ENCODE peak calls at places on chromosomes 3 and 15, in seven cellular contexts. V is left lung, Q is AG04450, L is GM06990, R is fibroblast of pulmonary artery, S is WERI-Rb-1, Z is astrocyte of the spinal cord. B is an unnamed sample.

GRCh38 chr3:140682586-140682985 is 4.7 kb downstream of the TRIM42 start:
- DNase-seq in Z (no peak), V (peak), R (no peak), L (no peak), S (no peak), Q (no peak), B (no peak)

GRCh38 chr3:141326123-141326522 is 42.2 kb upstream of the ZBTB38 start:
- DNase-seq in S (no peak), Z (no peak), V (no peak), Q (no peak), L (no peak), R (peak), B (peak)

GRCh38 chr3:33202581-33203457 is 15.8 kb downstream of the SUSD5 start:
- DNase-seq in R (no peak), S (no peak), L (no peak), Z (peak), V (no peak), Q (no peak), B (no peak)

GRCh38 chr3:159884661-159885402 is 103.8 kb upstream of the IL12A start:
- DNase-seq in Q (no peak), L (no peak), Z (peak), R (peak), V (no peak), S (no peak), B (no peak)

GRCh38 chr3:10602769-10603768 is 97.7 kb upstream of the ATP2B2 start:
- DNase-seq in Z (no peak), S (no peak), R (no peak), L (peak), V (peak), Q (no peak), B (peak)

GRCh38 chr3:56975562-56975961 is 84.9 kb upstream of the SPATA12 start:
- DNase-seq in Q (no peak), Z (peak), L (no peak), V (no peak), R (peak), S (no peak), B (no peak)

GRCh38 chr3:16253601-16254000 is 11.1 kb downstream of the DPH3 start:
- DNase-seq in S (no peak), Q (no peak), R (peak), L (no peak), V (no peak), Z (no peak), B (no peak)

GRCh38 chr15:52180196-52180835 is 10.9 kb downstream of the GNB5 start:
- DNase-seq in Q (no peak), R (no peak), S (no peak), L (no peak), V (no peak), Z (no peak), B (peak)

GRCh38 chr15:26890451-26890850 is 23.6 kb downstream of the GABRA5 start:
- DNase-seq in V (no peak), L (no peak), S (no peak), R (no peak), Z (no peak), Q (no peak), B (no peak)

GRCh38 chr3:155022896-155023295 is 57.2 kb upstream of the MME start:
- DNase-seq in Q (no peak), S (no peak), V (no peak), Z (no peak), R (no peak), L (no peak), B (no peak)

GRCh38 chr15:39546842-39547241 is 34.0 kb upstream of the THBS1 start:
- DNase-seq in L (no peak), R (no peak), V (no peak), S (no peak), Q (no peak), Z (no peak), B (no peak)

GRCh38 chr15:69305204-69305931 is 6.7 kb downstream of the PAQR5 start:
- DNase-seq in Z (peak), V (no peak), Q (peak), R (peak), S (no peak), L (no peak), B (peak)

GRCh38 chr3:24678021-24678420 is 183.4 kb upstream of the THRB start:
- DNase-seq in V (no peak), R (no peak), L (no peak), Q (no peak), Z (no peak), S (no peak), B (no peak)

GRCh38 chr3:9279959-9280358 is 30.5 kb upstream of the SRGAP3 start:
- DNase-seq in R (no peak), V (no peak), Z (peak), L (no peak), S (no peak), Q (no peak), B (no peak)

GRCh38 chr15:30953731-30954378 is 37.6 kb downstream of the MTMR10 start:
- DNase-seq in L (no peak), Q (peak), R (peak), Z (peak), S (no peak), V (peak), B (no peak)

GRCh38 chr15:100703671-100704070 is 101.3 kb downstream of the ASB7 start:
- DNase-seq in R (no peak), L (no peak), V (no peak), Q (no peak), Z (no peak), S (no peak), B (no peak)

GRCh38 chr3:39189648-39190269 is 2.6 kb downstream of the XIRP1 start:
- DNase-seq in Z (peak), Q (no peak), V (no peak), R (peak), L (peak), S (peak), B (peak)

GRCh38 chr3:41508063-41508696 is 308.9 kb downstream of the CTNNB1 start:
- DNase-seq in V (peak), Q (no peak), L (no peak), S (no peak), Z (peak), R (no peak), B (no peak)

GRCh38 chr3:71728632-71729342 is 3.6 kb upstream of the EIF4E3 start:
- DNase-seq in Q (no peak), Z (no peak), V (no peak), R (no peak), L (no peak), S (no peak), B (no peak)

GRCh38 chr3:103624289-103624688 is 1189.5 kb downstream of the ZPLD1 start:
- DNase-seq in Z (no peak), Q (no peak), S (no peak), R (no peak), V (no peak), L (no peak), B (no peak)

GRCh38 chr15:48823237-48823636 is 12.4 kb upstream of the CEP152 start:
- DNase-seq in S (no peak), L (no peak), R (no peak), Z (peak), Q (no peak), V (no peak), B (no peak)

GRCh38 chr3:71724584-71725278 is 471 bp downstream of the EIF4E3 start:
- DNase-seq in L (peak), R (no peak), V (peak), S (peak), Q (no peak), Z (no peak), B (peak)

GRCh38 chr3:158167737-158168469 is 58.0 kb downstream of the RSRC1 start:
- DNase-seq in S (no peak), Z (peak), Q (peak), R (peak), L (no peak), V (no peak), B (no peak)

GRCh38 chr3:43737001-43737440 is 46.3 kb downstream of the ABHD5 start:
- DNase-seq in Q (no peak), S (no peak), V (no peak), L (no peak), R (no peak), Z (no peak), B (peak)

GRCh38 chr3:168047190-168047795 is 48.4 kb downstream of the GOLIM4 start:
- DNase-seq in Z (peak), V (no peak), R (peak), Q (peak), S (no peak), L (peak), B (no peak)

GRCh38 chr3:174153875-174154274 is 705.3 kb upstream of the NAALADL2 start:
- DNase-seq in Q (no peak), Z (peak), S (no peak), R (no peak), L (no peak), V (no peak), B (no peak)

GRCh38 chr15:87263844-87264243 is 992.7 kb downstream of the NTRK3 start:
- DNase-seq in L (no peak), Z (no peak), V (no peak), S (no peak), Q (no peak), R (no peak), B (no peak)

GRCh38 chr3:95237783-95238182 is 1174.9 kb downstream of the NSUN3 start:
- DNase-seq in L (no peak), Z (no peak), Q (no peak), R (no peak), S (no peak), V (no peak), B (no peak)
- TF ChIP-seq CTCF in L (no peak), Z (no peak), Q (no peak), R (no peak), S (no peak), V (no peak), B (no peak)

DNA sequence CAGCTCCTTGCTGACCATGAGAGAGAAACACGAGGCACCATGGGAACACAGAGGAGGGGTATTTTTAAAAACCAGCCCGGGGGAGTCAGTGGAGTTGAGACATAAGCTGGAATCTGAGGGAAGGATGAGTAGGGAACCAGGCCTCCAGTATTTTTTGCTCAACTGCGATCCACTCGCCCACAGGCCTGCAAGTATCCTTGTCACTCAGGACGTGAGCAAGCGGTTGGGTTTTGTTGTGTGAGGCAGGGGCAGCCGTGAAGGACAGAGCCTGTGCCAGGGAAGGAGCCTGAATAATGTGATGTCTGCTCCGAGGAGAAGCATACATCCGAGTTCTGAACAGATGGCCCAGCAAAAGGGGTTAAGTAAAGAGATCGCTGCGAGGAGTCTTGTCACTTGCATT is 20.3 kb upstream of the NTRK3 start:
- DNase-seq in Z (no peak), L (no peak), V (no peak), S (no peak), Q (no peak), R (no peak), B (no peak)
- H3K4me3 ChIP-seq in Z (no peak), L (no peak), V (no peak), S (no peak), Q (no peak), R (no peak), B (no peak)

GRCh38 chr3:120147072-120147871 is 53.0 kb upstream of the GSK3B start:
- DNase-seq in S (no peak), V (no peak), Z (no peak), Q (no peak), R (no peak), L (no peak), B (peak)

GRCh38 chr3:120145498-120146285 is 51.4 kb upstream of the GSK3B start:
- DNase-seq in V (no peak), Q (no peak), L (no peak), R (peak), S (no peak), Z (peak), B (no peak)

GRCh38 chr3:120143676-120144075 is 49.4 kb upstream of the GSK3B start:
- DNase-seq in S (no peak), L (no peak), V (no peak), Z (no peak), Q (no peak), R (no peak), B (no peak)

GRCh38 chr3:120142236-120142635 is 48.0 kb upstream of the GSK3B start:
- DNase-seq in Z (no peak), V (no peak), L (no peak), Q (no peak), R (no peak), S (no peak), B (no peak)

DNA sequence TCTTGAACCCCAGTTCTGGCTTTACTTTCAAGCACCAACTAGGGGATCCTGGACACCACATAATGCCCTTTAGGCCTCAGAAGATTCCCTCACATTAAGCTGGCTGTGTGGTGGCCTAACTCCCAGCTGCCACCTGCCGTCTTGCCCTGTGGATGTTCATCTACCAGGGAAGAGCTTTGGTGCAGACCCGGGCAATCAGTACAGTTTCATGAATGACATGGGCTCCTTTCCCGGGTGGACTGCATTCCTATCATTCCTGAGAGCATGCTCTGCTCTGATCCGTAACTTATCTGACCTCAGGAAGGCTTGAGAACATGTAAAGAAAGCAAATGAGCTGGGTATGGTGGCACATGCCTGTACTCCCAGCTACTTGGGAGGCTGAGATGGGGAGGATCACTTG is 50.0 kb upstream of the GSK3B start:
- DNase-seq in S (no peak), L (no peak), R (peak), V (no peak), Z (peak), Q (no peak), B (no peak)
- TF ChIP-seq CTCF in S (no peak), L (no peak), R (no peak), V (no peak), Z (no peak), Q (no peak), B (no peak)

GRCh38 chr3:114562557-114562956 is 268.7 kb downstream of the TIGIT start:
- DNase-seq in L (no peak), Z (no peak), Q (no peak), V (no peak), S (no peak), R (no peak), B (no peak)
- H3K4me3 ChIP-seq in L (no peak), Z (no peak), Q (no peak), V (no peak), S (no peak), R (no peak), B (no peak)

DNA sequence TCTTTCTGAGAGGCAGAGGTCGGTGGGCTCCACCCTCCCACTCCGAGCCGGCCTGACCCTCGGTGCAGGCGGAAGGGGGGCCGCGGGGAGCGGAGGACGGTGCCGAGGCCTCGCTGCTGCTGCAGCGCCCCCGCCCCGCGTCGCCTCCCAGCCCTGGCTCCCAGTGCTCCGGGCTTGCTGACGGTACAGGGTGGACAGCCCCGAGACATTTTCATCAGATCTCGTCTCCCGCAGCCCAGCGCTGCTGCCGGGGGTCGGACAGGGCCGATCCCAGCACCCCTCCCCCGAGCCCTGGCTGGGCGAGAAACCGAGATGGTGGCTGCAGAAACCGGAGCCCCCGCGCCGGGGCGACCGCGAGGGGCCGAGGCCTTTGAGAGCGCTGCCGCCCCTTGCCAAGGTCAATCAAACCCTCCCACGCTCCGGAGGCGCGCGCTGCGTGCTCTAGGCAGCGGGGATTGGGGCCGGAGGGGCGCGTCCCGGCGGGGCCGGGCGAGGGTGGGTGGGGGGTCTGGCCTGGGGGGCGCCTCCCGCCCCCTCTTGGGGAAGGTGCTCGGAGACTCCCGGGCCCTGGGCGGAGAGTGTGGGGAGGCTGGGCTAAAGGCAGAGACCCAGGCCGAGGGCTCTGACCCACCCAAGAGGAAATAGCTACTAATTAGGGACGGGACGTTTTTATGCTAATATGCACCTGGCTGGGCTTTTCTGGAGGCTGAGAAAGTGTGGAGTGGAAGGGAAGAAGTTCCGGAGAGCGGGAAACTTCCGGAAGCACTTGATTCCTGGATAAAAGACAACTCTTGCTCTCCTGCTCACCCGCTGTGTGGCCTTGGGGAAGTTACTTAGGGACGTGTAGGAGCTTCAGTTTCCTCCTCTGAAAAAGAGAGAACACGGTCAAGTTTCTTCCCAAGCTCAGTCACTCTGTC is 42.7 kb downstream of the EPHB3 start:
- DNase-seq in V (no peak), R (no peak), S (no peak), Z (no peak), L (no peak), Q (no peak), B (no peak)
- TF ChIP-seq CTCF in V (no peak), R (no peak), S (no peak), Z (no peak), L (no peak), Q (no peak), B (no peak)

GRCh38 chr3:49020335-49021212 is 1.3 kb upstream of the NDUFAF3 start:
- DNase-seq in V (peak), Q (no peak), Z (no peak), R (no peak), S (peak), L (peak), B (peak)

GRCh38 chr3:49017978-49018706 is at the start of gene DALRD3:
- DNase-seq in S (peak), Q (no peak), V (peak), L (peak), Z (peak), R (peak), B (peak)

GRCh38 chr3:49018707-49019006 is 277 bp upstream of the DALRD3 start:
- DNase-seq in Z (no peak), R (no peak), V (no peak), S (no peak), Q (no peak), L (no peak), B (no peak)

GRCh38 chr3:49021213-49021812 is 608 bp upstream of the NDUFAF3 start:
- DNase-seq in S (peak), V (peak), R (peak), Q (peak), Z (peak), L (peak), B (peak)

GRCh38 chr3:49019941-49020334 is 1.6 kb upstream of the DALRD3 start:
- DNase-seq in Q (no peak), S (no peak), R (no peak), V (no peak), Z (no peak), L (no peak), B (no peak)
- H3K4me3 ChIP-seq in Q (peak), S (peak), R (peak), V (peak), Z (peak), L (peak), B (peak)

GRCh38 chr15:85810075-85810474 is 15.3 kb upstream of the KLHL25 start:
- DNase-seq in Z (no peak), L (no peak), Q (no peak), S (no peak), V (no peak), R (no peak), B (no peak)

DNA sequence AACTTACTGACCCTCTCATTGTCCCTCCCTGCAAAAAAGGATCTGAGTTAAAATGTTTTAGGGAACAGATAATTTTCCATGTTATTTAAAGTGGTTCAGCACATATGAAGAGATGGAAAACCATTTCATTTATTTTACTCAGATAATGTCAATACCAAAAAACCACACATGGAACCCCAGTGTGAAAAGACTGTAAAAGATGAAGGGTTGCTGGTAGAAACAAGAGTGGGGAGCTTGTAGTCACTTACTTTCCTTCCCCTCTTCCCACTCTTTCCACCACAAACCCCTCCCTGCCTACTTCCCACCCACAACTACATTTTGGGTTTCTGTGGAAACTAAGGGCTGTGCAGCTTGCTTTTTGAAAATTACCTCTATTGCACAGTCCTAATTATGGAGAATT is 18.5 kb upstream of the KLHL25 start:
- DNase-seq in S (no peak), V (no peak), Z (no peak), Q (no peak), R (no peak), L (no peak), B (no peak)
- TF ChIP-seq CTCF in S (no peak), V (no peak), Z (no peak), Q (no peak), R (no peak), L (no peak), B (no peak)

GRCh38 chr15:74367296-74367854 is at the start of gene CYP11A1:
- DNase-seq in Z (no peak), V (no peak), S (no peak), R (no peak), Q (no peak), L (no peak), B (peak)
- H3K4me3 ChIP-seq in Z (no peak), V (no peak), S (no peak), R (no peak), Q (no peak), L (no peak), B (no peak)

DNA sequence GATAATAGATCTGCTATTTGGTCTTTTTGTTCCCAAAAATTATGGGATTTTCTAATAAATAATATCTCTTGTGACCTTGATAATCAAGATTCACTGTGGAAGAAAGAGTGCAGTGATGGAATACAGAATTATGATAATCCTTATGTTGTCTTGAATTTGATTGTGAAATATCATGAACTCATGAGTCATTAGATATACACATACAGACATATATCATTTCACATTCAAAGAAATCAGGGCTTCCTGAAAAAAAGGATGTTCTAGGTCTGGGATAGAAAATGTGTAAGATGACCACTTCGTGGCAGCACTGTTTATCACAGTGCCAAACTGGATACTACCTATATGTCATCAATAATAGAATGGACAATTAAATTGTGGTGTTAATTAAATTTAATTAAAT is 97.7 kb downstream of the DPH6 start:
- DNase-seq in S (no peak), L (no peak), Z (no peak), Q (no peak), V (no peak), R (peak), B (no peak)
- TF ChIP-seq CTCF in S (no peak), L (no peak), Z (no peak), Q (no peak), V (no peak), R (peak), B (no peak)

DNA sequence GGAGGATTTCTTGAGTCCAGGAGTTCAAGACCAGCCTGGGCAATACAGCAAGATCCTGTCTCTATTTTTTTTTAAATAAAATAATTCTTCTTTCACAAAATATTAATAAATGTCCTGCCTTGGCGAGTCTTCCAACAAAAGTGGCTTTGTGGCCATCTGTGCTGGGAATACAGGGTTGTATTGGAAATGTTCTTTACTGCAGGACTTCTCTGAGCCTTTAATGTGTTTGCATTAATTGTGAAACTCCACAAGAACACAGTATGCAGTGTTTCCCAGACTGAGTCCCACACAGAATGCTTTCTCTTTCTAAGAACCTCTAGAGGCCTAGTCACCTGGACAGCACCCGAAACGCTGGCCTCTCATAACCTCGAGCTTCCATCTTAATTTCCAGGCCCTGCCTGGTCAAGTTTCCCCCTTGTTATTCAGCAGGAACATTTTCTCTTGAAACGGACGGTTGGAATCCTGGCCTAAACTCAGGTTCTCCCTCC is 85.4 kb upstream of the ARRDC4 start:
- DNase-seq in V (no peak), Q (no peak), S (no peak), Z (no peak), R (no peak), L (no peak), B (no peak)
- H3K4me3 ChIP-seq in V (peak), Q (no peak), S (no peak), Z (no peak), R (no peak), L (no peak), B (no peak)

B was measured in Peyer's patch.